ENCODE peak calls at places on chromosomes 5 and 9, in four cellular contexts. G is AG10803, Q is cardiac fibroblast, W is lung. T is an unnamed sample.

GRCh38 chr5:40134883-40135520 is 544.7 kb upstream of the PTGER4 start:
- DNase-seq in G (no peak), Q (no peak), W (no peak), T (no peak)

GRCh38 chr9:14372437-14373318 is 58.7 kb upstream of the NFIB start:
- DNase-seq in G (peak), Q (peak), W (no peak), T (no peak)

GRCh38 chr9:70406446-70406862 is 8.0 kb downstream of the KLF9 start:
- DNase-seq in G (peak), Q (peak), W (no peak), T (no peak)

GRCh38 chr9:134434896-134435506 is 108.7 kb downstream of the RXRA start:
- DNase-seq in G (peak), Q (peak), W (peak), T (peak)

GRCh38 chr5:54516051-54516645 is 1.4 kb upstream of the SNX18 start:
- DNase-seq in G (no peak), Q (no peak), W (no peak), T (peak)

GRCh38 chr9:110095238-110095637 is 112.7 kb downstream of the C9orf152 start:
- DNase-seq in G (peak), Q (peak), W (no peak), T (no peak)

GRCh38 chr5:53161876-53162275 is 52.3 kb upstream of the MOCS2 start:
- DNase-seq in G (peak), Q (peak), W (no peak), T (no peak)

GRCh38 chr9:6068983-6069382 is 53.6 kb upstream of the RANBP6 start:
- DNase-seq in G (no peak), Q (no peak), W (no peak), T (no peak)

GRCh38 chr9:70283848-70284247 is 25.1 kb downstream of the SMC5 start:
- DNase-seq in G (no peak), Q (no peak), W (no peak), T (no peak)

GRCh38 chr9:136644343-136644592 is 18.4 kb upstream of the EGFL7 start:
- DNase-seq in G (peak), Q (peak), W (peak), T (no peak)

GRCh38 chr5:142063878-142064331 is 44.7 kb upstream of the NDFIP1 start:
- DNase-seq in G (peak), Q (peak), W (no peak), T (peak)

GRCh38 chr9:130432796-130433167 is 12.0 kb upstream of the ASS1 start:
- DNase-seq in G (no peak), Q (no peak), W (no peak), T (no peak)
- H3K4me3 ChIP-seq in G (no peak), Q (no peak), W (no peak), T (peak)

GRCh38 chr9:128764361-128764760 is 7.4 kb downstream of the ZER1 start:
- DNase-seq in G (no peak), Q (no peak), W (no peak), T (no peak)
- TF ChIP-seq CTCF in G (no peak), Q (no peak), W (no peak), T (no peak)

DNA sequence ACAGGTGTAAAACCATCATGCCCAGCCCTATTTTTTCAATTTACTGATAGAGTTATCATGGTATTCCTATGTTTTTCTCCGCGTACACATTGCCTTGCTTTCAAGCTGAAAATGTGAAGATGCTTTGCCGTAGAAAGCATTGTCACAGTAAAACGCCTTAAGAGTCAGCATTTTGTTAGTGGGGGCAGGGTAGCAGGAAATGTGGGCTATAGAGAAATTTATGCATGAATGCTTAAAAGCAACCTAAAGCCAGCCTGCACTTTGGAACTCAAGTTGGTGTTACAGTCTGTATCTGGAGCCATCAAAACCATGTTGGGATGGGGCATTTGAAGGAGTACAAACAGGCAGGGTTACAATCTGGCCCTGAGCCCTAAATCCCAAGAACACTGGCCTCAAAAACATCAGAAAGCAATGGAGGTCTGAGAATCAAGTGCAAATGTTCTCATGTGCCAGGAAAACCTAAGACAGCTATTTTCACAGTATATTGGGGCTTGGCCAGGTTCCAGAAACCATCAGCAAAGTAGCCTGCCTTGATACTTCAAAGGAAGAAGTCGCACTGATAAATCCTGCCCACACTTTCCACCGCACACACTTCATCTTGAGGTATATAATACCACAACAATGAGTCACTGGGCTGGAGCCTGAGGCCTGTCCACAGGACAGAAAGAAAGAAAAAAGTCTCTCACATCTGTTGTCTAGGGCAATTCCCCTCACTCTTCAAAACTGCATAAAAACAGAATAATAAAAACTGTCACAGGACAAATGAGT is 313.8 kb downstream of the ENC1 start:
- DNase-seq in G (peak), Q (peak), W (no peak), T (peak)
- H3K4me3 ChIP-seq in G (no peak), Q (no peak), W (no peak), T (no peak)

DNA sequence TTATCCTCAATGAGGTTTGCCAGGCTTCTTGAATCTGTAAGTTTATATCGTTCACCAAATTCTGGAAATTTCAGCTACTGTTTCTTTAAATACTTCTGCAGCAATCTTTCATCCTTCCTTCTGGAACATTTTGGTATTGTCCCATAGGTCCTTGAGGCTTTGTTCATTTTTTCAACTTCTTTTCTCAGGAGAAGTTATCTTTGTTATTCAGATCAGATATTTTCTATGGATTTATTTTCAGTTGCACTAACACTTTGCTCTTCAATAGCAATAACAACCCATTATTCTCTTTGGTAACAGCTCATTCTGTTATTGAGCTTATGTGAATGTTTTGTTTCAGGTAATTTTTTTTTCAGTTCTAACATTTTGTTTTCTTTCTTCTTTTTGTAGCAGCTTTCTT is 13.5 kb downstream of the SNX2 start:
- DNase-seq in G (no peak), Q (no peak), W (no peak), T (no peak)
- TF ChIP-seq CTCF in G (no peak), Q (no peak), W (no peak), T (no peak)

DNA sequence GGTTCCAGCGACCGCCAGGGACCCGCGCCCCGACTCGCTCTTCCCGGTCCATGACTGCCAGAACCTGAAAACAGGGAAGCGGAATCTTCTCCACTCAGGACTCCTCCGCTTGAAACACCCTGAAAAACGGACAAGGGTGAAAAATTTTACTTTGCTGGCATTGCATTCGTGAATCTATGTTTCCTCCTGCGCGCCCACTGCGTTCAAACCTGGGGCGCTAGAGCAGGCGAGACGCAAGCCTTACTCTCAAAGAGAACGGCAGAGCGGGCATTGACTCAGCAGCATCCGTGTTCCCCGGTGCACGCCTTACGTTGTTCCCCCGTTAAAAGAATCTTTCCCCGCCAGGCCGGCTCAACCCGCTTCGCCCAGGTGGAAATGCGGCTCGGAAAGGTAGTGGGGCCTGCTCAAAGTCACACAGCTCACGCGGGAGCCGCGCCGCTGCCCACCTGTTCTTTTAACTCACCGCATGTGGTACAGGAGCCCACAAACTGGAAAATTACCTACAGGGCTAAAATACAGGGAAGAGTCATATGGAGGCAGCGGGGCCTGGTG is 999 bp upstream of the DRD1 start:
- DNase-seq in G (no peak), Q (no peak), W (no peak), T (no peak)
- H3K4me3 ChIP-seq in G (no peak), Q (no peak), W (no peak), T (peak)

GRCh38 chr5:139395844-139396640 is 1.1 kb upstream of the PROB1 start:
- DNase-seq in G (no peak), Q (no peak), W (no peak), T (no peak)

GRCh38 chr5:139392678-139393496 is 2.0 kb downstream of the PROB1 start:
- DNase-seq in G (no peak), Q (peak), W (peak), T (no peak)

GRCh38 chr5:139394654-139395566 is at the start of gene PROB1:
- DNase-seq in G (no peak), Q (no peak), W (no peak), T (no peak)

GRCh38 chr5:139393497-139394122 is 1.3 kb downstream of the PROB1 start:
- DNase-seq in G (no peak), Q (no peak), W (no peak), T (no peak)

GRCh38 chr5:139394123-139394653 is 716 bp downstream of the PROB1 start:
- DNase-seq in G (no peak), Q (peak), W (no peak), T (no peak)
- TF ChIP-seq CTCF in G (peak), Q (peak), W (peak), T (peak)